ENCODE peak calls at places on chromosomes 16 and 17, in eight cellular contexts. V is keratinocyte, B is IMR-90, H is GM12878, K is HFF-Myc, E is ascending aorta, S is retinal pigment epithelial cell, M is cardiac muscle cell. C is an unnamed sample.

GRCh38 chr16:5428932-5429331 is 331.3 kb upstream of the EEF2KMT start:
- DNase-seq in V (no peak), B (no peak), H (no peak), K (no peak), E (no peak), S (no peak), M (no peak), C (no peak)

GRCh38 chr17:74192950-74193781 is 10.3 kb upstream of the RPL38 start:
- DNase-seq in V (no peak), B (no peak), H (no peak), K (no peak), E (peak), S (no peak), M (no peak), C (no peak)

GRCh38 chr16:65961491-65962143 is 404.9 kb upstream of the CDH5 start:
- DNase-seq in V (no peak), B (peak), H (no peak), K (peak), E (no peak), S (no peak), M (no peak), C (peak)

GRCh38 chr16:3170440-3171180 is 17.4 kb upstream of the OR1F1 start:
- DNase-seq in V (no peak), B (no peak), H (no peak), K (no peak), E (no peak), S (no peak), M (no peak), C (no peak)

GRCh38 chr17:32933881-32934280 is 5.9 kb downstream of the TMEM98 start:
- DNase-seq in V (no peak), B (peak), H (no peak), K (no peak), E (no peak), S (no peak), M (no peak), C (no peak)

GRCh38 chr16:4752351-4753100 is 14.4 kb downstream of the ZNF500 start:
- DNase-seq in V (no peak), B (no peak), H (no peak), K (no peak), E (no peak), S (no peak), M (no peak), C (no peak)

GRCh38 chr17:38674013-38674748 is 576 bp downstream of the EPOP start:
- DNase-seq in V (no peak), B (no peak), H (no peak), K (no peak), E (no peak), S (no peak), M (no peak), C (no peak)

GRCh38 chr17:1785925-1786324 is 24.1 kb downstream of the SERPINF1 start:
- DNase-seq in V (no peak), B (no peak), H (no peak), K (no peak), E (no peak), S (no peak), M (no peak), C (no peak)

GRCh38 chr16:80337786-80338185 is 203.0 kb upstream of the DYNLRB2 start:
- DNase-seq in V (no peak), B (no peak), H (no peak), K (no peak), E (no peak), S (no peak), M (no peak), C (no peak)

GRCh38 chr17:68600123-68600880 is 865 bp downstream of the FAM20A start:
- DNase-seq in V (no peak), B (no peak), H (no peak), K (no peak), E (no peak), S (no peak), M (no peak), C (no peak)

GRCh38 chr16:71214771-71215381 is 15.6 kb downstream of the HYDIN start:
- DNase-seq in V (no peak), B (no peak), H (no peak), K (no peak), E (no peak), S (no peak), M (peak), C (no peak)

GRCh38 chr17:10875984-10876555 is 38.2 kb upstream of the PIRT start:
- DNase-seq in V (no peak), B (peak), H (no peak), K (no peak), E (peak), S (peak), M (peak), C (no peak)

GRCh38 chr17:63332286-63332685 is 113.8 kb downstream of the CYB561 start:
- DNase-seq in V (no peak), B (no peak), H (no peak), K (no peak), E (no peak), S (no peak), M (peak), C (no peak)
- H3K4me3 ChIP-seq in V (no peak), B (no peak), H (no peak), K (no peak), E (no peak), S (no peak), M (no peak), C (no peak)

DNA sequence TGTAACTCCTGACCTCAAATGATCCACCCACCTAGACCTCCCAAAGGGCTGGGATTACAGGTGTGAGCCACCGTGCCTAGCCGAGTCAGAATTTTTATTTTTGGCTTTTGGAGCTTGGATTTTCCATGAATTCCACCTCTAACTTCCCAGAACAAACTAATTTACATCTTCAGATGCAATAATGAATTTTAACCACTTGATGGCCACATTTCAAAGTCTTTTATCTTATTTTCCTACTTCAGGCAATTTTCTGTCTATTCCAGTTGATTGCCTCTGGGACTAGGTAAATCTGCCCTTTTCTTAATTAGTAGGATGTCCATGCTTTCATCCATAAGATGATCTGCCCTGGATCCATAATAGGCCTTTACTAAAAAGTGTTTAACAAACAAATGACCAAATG is 156.4 kb upstream of the ANKFN1 start:
- DNase-seq in V (no peak), B (peak), H (no peak), K (no peak), E (no peak), S (no peak), M (no peak), C (no peak)
- TF ChIP-seq CTCF in V (no peak), B (peak), H (no peak), K (no peak), E (no peak), S (no peak), M (no peak), C (no peak)

DNA sequence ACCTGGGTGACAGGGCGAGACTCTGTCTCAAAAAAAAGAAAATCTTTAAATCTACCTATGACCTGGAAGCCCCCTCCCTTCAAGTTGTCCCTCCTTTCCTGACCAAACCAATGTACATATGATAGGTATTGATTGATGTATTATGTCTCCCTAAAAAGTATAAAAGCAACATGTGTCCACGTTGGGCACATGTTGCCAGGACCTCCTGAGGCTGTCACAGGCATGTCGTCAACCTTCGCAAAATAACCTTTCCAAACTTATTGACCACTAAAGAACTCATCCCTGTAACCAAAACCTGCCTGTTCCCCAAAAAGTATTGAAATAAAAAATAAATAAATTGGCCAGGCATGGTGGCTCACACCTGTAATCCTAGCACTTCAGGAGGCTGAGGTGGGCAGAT is 4.4 kb downstream of the OXLD1 start:
- DNase-seq in V (no peak), B (no peak), H (no peak), K (no peak), E (no peak), S (no peak), M (no peak), C (no peak)
- H3K4me3 ChIP-seq in V (no peak), B (no peak), H (no peak), K (no peak), E (no peak), S (no peak), M (no peak), C (no peak)

DNA sequence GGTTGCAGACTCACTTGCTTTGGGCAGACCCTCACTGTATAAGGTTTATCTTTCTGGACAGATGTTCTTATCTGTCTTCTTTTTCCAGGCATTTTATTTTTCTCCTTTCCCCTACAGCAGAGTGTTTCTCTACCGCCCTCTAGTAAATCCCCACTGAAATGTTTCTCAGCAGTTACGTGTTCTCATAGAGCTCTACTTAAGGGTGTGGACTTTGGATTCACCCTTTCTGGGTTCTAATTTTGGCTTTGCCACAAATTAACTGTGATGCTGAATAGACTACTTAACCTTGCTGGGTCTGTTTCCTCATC is 2.0 kb downstream of the ADAT1 start:
- DNase-seq in V (no peak), B (peak), H (no peak), K (no peak), E (no peak), S (peak), M (peak), C (peak)
- TF ChIP-seq CTCF in V (peak), B (peak), H (peak), K (peak), E (peak), S (peak), M (peak), C (peak)

C was measured in kidney epithelial cell.